ENCODE peak calls at places on chromosomes 12 and 14, in eight cellular contexts. A is AG20443, T is posterior cingulate gyrus, W is ovary, L is body of pancreas, F is heart right ventricle, X is pulmonary artery endothelial cell, O is GM12891. S is an unnamed sample.
A peak's percentile ranks its signal among the peaks of the same experiment; 100 is the strongest.

GRCh38 chr12:121980211-121980891 is 41.3 kb upstream of the BCL7A start:
- DNase-seq in A (no peak), T (no peak), W (no peak), L (no peak), F (no peak), X (no peak), O (peak; percentile 36), S (no peak)

GRCh38 chr14:50830044-50830931 is 674 bp downstream of the NIN start:
- DNase-seq in A (peak; percentile 48), T (peak; percentile 41), W (peak; percentile 59), L (peak; percentile 52), F (peak; percentile 52), X (no peak), O (peak; percentile 47), S (no peak)

GRCh38 chr12:44703311-44703910 is 172.7 kb downstream of the NELL2 start:
- DNase-seq in A (no peak), T (no peak), W (no peak), L (no peak), F (no peak), X (no peak), O (no peak), S (no peak)

GRCh38 chr14:54902521-54903420 is at the start of gene GCH1:
- DNase-seq in A (peak; percentile 91), T (no peak), W (peak; percentile 49), L (peak; percentile 89), F (peak; percentile 65), X (no peak), O (peak; percentile 67), S (peak; percentile 46)

GRCh38 chr12:6364037-6364360 is 11.4 kb downstream of the SCNN1A start:
- DNase-seq in A (peak; percentile 53), T (no peak), W (no peak), L (no peak), F (peak; percentile 59), X (no peak), O (no peak), S (no peak)

GRCh38 chr12:26297386-26298070 is 102.2 kb downstream of the SSPN start:
- DNase-seq in A (no peak), T (no peak), W (no peak), L (no peak), F (peak; percentile 32), X (no peak), O (no peak), S (no peak)

GRCh38 chr14:30573203-30573814 is 14.4 kb downstream of the G2E3 start:
- DNase-seq in A (no peak), T (no peak), W (no peak), L (no peak), F (no peak), X (peak; percentile 41), O (no peak), S (no peak)

GRCh38 chr12:80946591-80946990 is 8.9 kb upstream of the LIN7A start:
- DNase-seq in A (peak; percentile 21), T (no peak), W (no peak), L (no peak), F (no peak), X (no peak), O (no peak), S (no peak)

GRCh38 chr12:62103736-62104135 is 156.5 kb upstream of the USP15 start:
- DNase-seq in A (no peak), T (no peak), W (no peak), L (no peak), F (no peak), X (no peak), O (no peak), S (no peak)

GRCh38 chr12:2011641-2012607 is 7.7 kb upstream of the DCP1B start:
- DNase-seq in A (no peak), T (no peak), W (no peak), L (no peak), F (no peak), X (no peak), O (no peak), S (peak; percentile 77)

GRCh38 chr14:40987481-40987880 is 619.2 kb upstream of the LRFN5 start:
- DNase-seq in A (no peak), T (no peak), W (no peak), L (no peak), F (no peak), X (no peak), O (no peak), S (no peak)

GRCh38 chr12:98645572-98646067 is 530 bp downstream of the APAF1 start:
- DNase-seq in A (peak; percentile 25), T (no peak), W (no peak), L (peak; percentile 42), F (peak; percentile 25), X (no peak), O (peak; percentile 14), S (no peak)

GRCh38 chr14:100305446-100306255 is 593 bp downstream of the SLC25A29 start:
- DNase-seq in A (peak; percentile 33), T (no peak), W (peak; percentile 71), L (peak; percentile 33), F (peak; percentile 21), X (no peak), O (no peak), S (no peak)

GRCh38 chr12:77979597-77980250 is 149.0 kb downstream of the NAV3 start:
- DNase-seq in A (no peak), T (no peak), W (no peak), L (no peak), F (no peak), X (no peak), O (no peak), S (no peak)

GRCh38 chr12:41108032-41108431 is 80.1 kb upstream of the PDZRN4 start:
- DNase-seq in A (no peak), T (no peak), W (no peak), L (no peak), F (no peak), X (no peak), O (no peak), S (no peak)

GRCh38 chr12:78376257-78376656 is 488.3 kb upstream of the SYT1 start:
- DNase-seq in A (no peak), T (no peak), W (no peak), L (no peak), F (no peak), X (no peak), O (no peak), S (no peak)

GRCh38 chr14:64758025-64758521 is 53.8 kb downstream of the PLEKHG3 start:
- DNase-seq in A (no peak), T (no peak), W (peak; percentile 37), L (peak; percentile 64), F (no peak), X (no peak), O (no peak), S (no peak)

GRCh38 chr12:32533971-32534590 is 134.7 kb downstream of the FGD4 start:
- DNase-seq in A (peak; percentile 79), T (no peak), W (peak; percentile 53), L (peak; percentile 78), F (peak; percentile 53), X (peak; percentile 43), O (no peak), S (peak; percentile 95)

GRCh38 chr14:68027276-68027675 is 207.7 kb downstream of the RAD51B start:
- DNase-seq in A (no peak), T (no peak), W (no peak), L (no peak), F (no peak), X (no peak), O (no peak), S (no peak)

GRCh38 chr14:95140060-95140858 is 17.1 kb downstream of the DICER1 start:
- DNase-seq in A (peak; percentile 12), T (no peak), W (no peak), L (no peak), F (no peak), X (no peak), O (no peak), S (no peak)

S was measured in LNCaP clone FGC.